ENCODE peak calls at places on chromosomes 2 and 18, in five cellular contexts. R is cardiac muscle cell, Y is astrocyte, Z is pancreas, D is transverse colon. W is an unnamed sample.

GRCh38 chr2:108236676-108237335 is 3.0 kb upstream of the SULT1C3 start:
- DNase-seq in R (no peak), Y (no peak), Z (no peak), D (no peak), W (no peak)

GRCh38 chr2:222295368-222296041 is 3.3 kb downstream of the PAX3 start:
- DNase-seq in R (no peak), Y (no peak), Z (no peak), D (no peak), W (no peak)

GRCh38 chr2:41806286-41806685 is 241.5 kb upstream of the PKDCC start:
- DNase-seq in R (no peak), Y (no peak), Z (no peak), D (no peak), W (no peak)

GRCh38 chr2:67726416-67726815 is 329.3 kb downstream of the ETAA1 start:
- DNase-seq in R (no peak), Y (no peak), Z (no peak), D (peak; percentile 8), W (no peak)

GRCh38 chr2:43762286-43762685 is 11.6 kb upstream of the DYNC2LI1 start:
- DNase-seq in R (no peak), Y (peak; percentile 66), Z (no peak), D (no peak), W (no peak)

GRCh38 chr2:72423766-72424165 is 276.1 kb upstream of the CYP26B1 start:
- DNase-seq in R (no peak), Y (no peak), Z (no peak), D (no peak), W (no peak)

GRCh38 chr2:234411793-234412192 is 85.1 kb downstream of the ARL4C start:
- DNase-seq in R (no peak), Y (no peak), Z (no peak), D (no peak), W (no peak)

GRCh38 chr18:37452015-37452414 is 113.6 kb downstream of the CELF4 start:
- DNase-seq in R (no peak), Y (no peak), Z (no peak), D (no peak), W (no peak)

GRCh38 chr18:59022167-59022945 is 117.3 kb upstream of the SEC11C start:
- DNase-seq in R (no peak), Y (peak; percentile 14), Z (no peak), D (no peak), W (no peak)

GRCh38 chr2:84965192-84965516 is 5.8 kb upstream of the KCMF1 start:
- DNase-seq in R (no peak), Y (no peak), Z (no peak), D (no peak), W (no peak)

GRCh38 chr2:75041791-75042231 is 83.4 kb downstream of the POLE4 start:
- DNase-seq in R (no peak), Y (no peak), Z (no peak), D (no peak), W (no peak)

GRCh38 chr2:144097440-144098225 is 422.3 kb downstream of the ZEB2 start:
- DNase-seq in R (peak; percentile 86), Y (no peak), Z (no peak), D (no peak), W (no peak)

GRCh38 chr2:197947219-197947757 is 142.9 kb downstream of the PLCL1 start:
- DNase-seq in R (no peak), Y (no peak), Z (no peak), D (no peak), W (no peak)

GRCh38 chr18:4068552-4069158 is 386.5 kb downstream of the DLGAP1 start:
- DNase-seq in R (peak; percentile 69), Y (peak; percentile 22), Z (peak; percentile 32), D (peak; percentile 13), W (no peak)

GRCh38 chr2:105328281-105329196 is 996 bp downstream of the TGFBRAP1 start:
- DNase-seq in R (no peak), Y (no peak), Z (peak; percentile 31), D (peak; percentile 40), W (no peak)

GRCh38 chr18:64260810-64261209 is 111.9 kb upstream of the LINC00305 start:
- DNase-seq in R (no peak), Y (no peak), Z (no peak), D (no peak), W (no peak)

GRCh38 chr2:10392951-10393647 is 55.0 kb downstream of the ODC1 start:
- DNase-seq in R (no peak), Y (no peak), Z (no peak), D (peak; percentile 57), W (no peak)

GRCh38 chr2:69734040-69734611 is 7.8 kb upstream of the ANXA4 start:
- DNase-seq in R (no peak), Y (no peak), Z (no peak), D (no peak), W (no peak)

GRCh38 chr18:35707674-35708073 is 126.1 kb downstream of the GALNT1 start:
- DNase-seq in R (no peak), Y (no peak), Z (no peak), D (no peak), W (no peak)

GRCh38 chr2:24926602-24927252 is 6.7 kb upstream of the ADCY3 start:
- DNase-seq in R (no peak), Y (no peak), Z (no peak), D (peak; percentile 32), W (no peak)

GRCh38 chr18:67651438-67651837 is 134.9 kb upstream of the DSEL start:
- DNase-seq in R (no peak), Y (no peak), Z (no peak), D (no peak), W (no peak)

GRCh38 chr18:35474884-35475283 is 22.9 kb downstream of the INO80C start:
- DNase-seq in R (no peak), Y (peak; percentile 51), Z (no peak), D (no peak), W (no peak)

GRCh38 chr18:6836331-6836730 is 106.8 kb downstream of the ARHGAP28 start:
- DNase-seq in R (no peak), Y (no peak), Z (no peak), D (no peak), W (no peak)

GRCh38 chr2:70087703-70088507 is 628 bp downstream of the PCBP1 start:
- DNase-seq in R (peak; percentile 69), Y (no peak), Z (peak; percentile 68), D (peak; percentile 62), W (no peak)

GRCh38 chr2:21715865-21716264 is 592.1 kb downstream of the TDRD15 start:
- DNase-seq in R (peak; percentile 77), Y (no peak), Z (no peak), D (no peak), W (no peak)

GRCh38 chr2:128787616-128788015 is 468.9 kb upstream of the HS6ST1 start:
- DNase-seq in R (no peak), Y (no peak), Z (no peak), D (no peak), W (no peak)

GRCh38 chr2:66437055-66437454 is 2.1 kb downstream of the MEIS1 start:
- DNase-seq in R (no peak), Y (no peak), Z (no peak), D (no peak), W (no peak)
- H3K4me3 ChIP-seq in R (peak overlapping the region; percentile 94), Y (peak overlapping the region; percentile 77), Z (peak overlapping the region; percentile 72), D (peak overlapping the region; percentile 73), W (peak overlapping the region; percentile 76)

DNA sequence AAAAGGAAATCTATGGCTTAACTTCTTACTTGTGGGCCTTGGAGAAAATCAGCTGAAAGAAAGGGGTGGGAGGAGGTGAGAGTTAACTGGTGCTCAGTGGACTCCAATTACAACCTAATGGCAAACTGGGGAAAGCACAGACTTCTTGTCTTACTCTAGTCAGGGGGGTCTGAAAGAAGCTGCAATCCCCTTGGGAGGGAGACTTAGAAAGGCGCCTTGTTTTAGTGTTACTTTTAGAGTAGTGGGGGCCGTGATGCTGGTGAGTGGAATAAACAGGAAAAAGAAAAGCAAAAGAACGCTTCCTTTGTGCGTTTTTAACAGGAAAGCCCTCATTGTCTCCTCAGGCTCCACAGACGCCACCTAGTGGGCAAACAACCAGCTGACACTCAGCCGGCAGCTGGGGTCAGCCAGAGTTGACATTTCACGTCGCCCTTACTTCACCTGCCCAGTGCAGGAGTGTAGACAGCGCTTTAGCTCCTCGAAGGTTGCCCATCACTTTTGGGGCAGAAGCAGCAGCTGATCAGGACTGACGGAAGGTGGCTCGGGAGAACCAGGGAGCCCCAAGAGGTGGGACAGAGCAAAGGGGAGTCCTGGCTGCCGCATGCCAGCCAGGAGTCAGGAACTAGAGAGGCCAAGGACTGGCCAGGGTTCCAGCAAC is 55.9 kb upstream of the GORASP2 start:
- DNase-seq in R (peak; percentile 85), Y (peak; percentile 38), Z (peak; percentile 76), D (peak; percentile 70), W (no peak)
- TF ChIP-seq CTCF in R (peak; percentile 98), Y (peak; percentile 95), Z (peak; percentile 89), D (peak; percentile 68), W (peak; percentile 76)

GRCh38 chr2:37713258-37713700 is 41.8 kb upstream of the CDC42EP3 start:
- DNase-seq in R (no peak), Y (peak; percentile 94), Z (no peak), D (no peak), W (no peak)

GRCh38 chr2:37707393-37707792 is 36.0 kb upstream of the CDC42EP3 start:
- DNase-seq in R (no peak), Y (no peak), Z (no peak), D (no peak), W (no peak)

GRCh38 chr2:37706784-37707183 is 35.3 kb upstream of the CDC42EP3 start:
- DNase-seq in R (no peak), Y (no peak), Z (no peak), D (no peak), W (no peak)

GRCh38 chr2:37711831-37712230 is 40.4 kb upstream of the CDC42EP3 start:
- DNase-seq in R (no peak), Y (peak; percentile 80), Z (no peak), D (no peak), W (no peak)

DNA sequence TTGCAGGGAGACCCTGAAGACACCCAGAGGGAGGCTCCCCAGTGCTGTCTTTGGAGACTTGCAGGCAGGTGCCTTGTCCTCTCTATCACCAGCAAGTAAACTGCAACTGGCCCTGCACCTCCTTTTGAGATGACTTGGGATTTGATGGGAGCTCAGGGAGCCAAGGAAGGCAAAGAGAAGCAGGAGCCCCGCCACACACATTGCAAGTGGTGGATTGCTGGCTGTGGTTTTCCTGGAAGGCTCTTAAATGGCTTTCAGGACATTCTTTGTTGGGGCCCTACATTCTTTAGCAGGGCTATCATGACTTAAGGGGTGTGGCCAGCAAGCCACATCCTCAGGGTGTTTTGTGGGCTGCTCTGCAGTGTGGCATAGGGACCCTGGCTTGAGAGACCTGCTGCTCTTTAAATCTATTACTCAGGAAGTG is 39.9 kb upstream of the CDC42EP3 start:
- DNase-seq in R (no peak), Y (peak; percentile 96), Z (no peak), D (peak; percentile 14), W (no peak)
- H3K27ac ChIP-seq in R (no peak overlapping the region), Y (peak overlapping the region; percentile 74), Z (no peak overlapping the region), D (no peak overlapping the region), W (no peak overlapping the region)

GRCh38 chr2:224038049-224038829 is 847 bp downstream of the SERPINE2 start:
- DNase-seq in R (peak; percentile 71), Y (peak; percentile 31), Z (peak; percentile 18), D (peak; percentile 15), W (no peak)
- H3K4me3 ChIP-seq in R (peak overlapping the region; percentile 88), Y (peak overlapping the region; percentile 75), Z (peak overlapping the region; percentile 75), D (peak overlapping the region; percentile 62), W (peak overlapping the region; percentile 66)

GRCh38 chr2:37417321-37417720 is 72.9 kb downstream of the QPCT start:
- DNase-seq in R (no peak), Y (peak; percentile 65), Z (no peak), D (no peak), W (no peak)
- TF ChIP-seq CTCF in R (no peak), Y (no peak), Z (no peak), D (no peak), W (no peak)

W was measured in esophagus squamous epithelium.